ENCODE peak calls at places on chromosome 9, in four cellular contexts. H is transverse colon, L is breast epithelium, P is GM12878. S is an unnamed sample. For H3K9me3, the result is how much of the 10 kb centered on the place peaks cover.

GRCh38 chr9:114813717-114814418 is 8.0 kb upstream of the TNFSF15 start:
- DNase-seq in H (no peak), L (no peak), P (no peak), S (no peak)

GRCh38 chr9:35311891-35312639 is 150.3 kb downstream of the UNC13B start:
- DNase-seq in L (no peak), P (no peak), H (no peak), S (no peak)

GRCh38 chr9:93187047-93187446 is 3.1 kb downstream of the WNK2 start:
- DNase-seq in H (no peak), L (no peak), P (no peak), S (no peak)

GRCh38 chr9:133945977-133946753 is 46.0 kb downstream of the VAV2 start:
- DNase-seq in P (no peak), L (no peak), H (no peak), S (no peak)

GRCh38 chr9:3441197-3441816 is 84.5 kb downstream of the RFX3 start:
- DNase-seq in L (no peak), H (peak), P (peak), S (peak)

GRCh38 chr9:68798408-68798807 is 93.4 kb downstream of the PIP5K1B start:
- DNase-seq in L (no peak), P (no peak), H (no peak), S (no peak)

GRCh38 chr9:83649515-83649914 is 26.6 kb downstream of the IDNK start:
- DNase-seq in P (no peak), L (no peak), H (no peak), S (no peak)

GRCh38 chr9:113309204-113309813 is 6.1 kb upstream of the RNF183 start:
- DNase-seq in H (peak), P (no peak), L (no peak), S (no peak)

GRCh38 chr9:8779478-8779877 is 979.9 kb upstream of the DMAC1 start:
- DNase-seq in L (no peak), P (no peak), H (no peak), S (no peak)

GRCh38 chr9:37200572-37201005 is 80.2 kb downstream of the ZCCHC7 start:
- DNase-seq in L (no peak), P (no peak), H (no peak), S (no peak)

GRCh38 chr9:109281518-109281917 is 39.3 kb downstream of the EPB41L4B start:
- DNase-seq in L (no peak), H (no peak), P (no peak), S (no peak)

GRCh38 chr9:21709464-21710058 is 92.9 kb upstream of the MTAP start:
- DNase-seq in P (no peak), L (peak), H (peak), S (peak)

GRCh38 chr9:84953797-84954695 is 284.5 kb downstream of the NTRK2 start:
- DNase-seq in L (peak), H (peak), P (no peak), S (peak)

GRCh38 chr9:125890793-125891192 is 143.6 kb downstream of the PBX3 start:
- DNase-seq in P (no peak), H (no peak), L (no peak), S (no peak)

GRCh38 chr9:123617952-123618678 is 262.1 kb downstream of the CRB2 start:
- DNase-seq in L (no peak), H (no peak), P (no peak), S (no peak)

GRCh38 chr9:16787724-16788123 is 82.7 kb downstream of the BNC2 start:
- DNase-seq in H (no peak), P (no peak), L (no peak), S (no peak)

GRCh38 chr9:69931340-69931739 is 110.7 kb downstream of the CFAP95 start:
- DNase-seq in P (no peak), L (no peak), H (no peak), S (no peak)

GRCh38 chr9:96033896-96034295 is 158.4 kb downstream of the ERCC6L2 start:
- DNase-seq in P (no peak), H (no peak), L (no peak), S (no peak)

GRCh38 chr9:93205045-93205768 is 21.3 kb downstream of the WNK2 start:
- DNase-seq in P (no peak), H (no peak), L (no peak), S (no peak)

GRCh38 chr9:128902351-128903078 is 18.3 kb upstream of the PHYHD1 start:
- DNase-seq in H (peak), P (no peak), L (peak), S (peak)

GRCh38 chr9:79895232-79895631 is 323.5 kb downstream of the TLE4 start:
- DNase-seq in P (no peak), L (no peak), H (no peak), S (no peak)

GRCh38 chr9:6757988-6758417 is 230 bp downstream of the KDM4C start:
- DNase-seq in H (no peak), L (no peak), P (no peak), S (no peak)

GRCh38 chr9:93819905-93820304 is 135.2 kb downstream of the BARX1 start:
- DNase-seq in L (no peak), H (no peak), P (no peak), S (no peak)

GRCh38 chr9:123478160-123478559 is 122.2 kb downstream of the CRB2 start:
- DNase-seq in P (no peak), H (no peak), L (no peak), S (no peak)

GRCh38 chr9:101403886-101404285 is 5.2 kb downstream of the ZNF189 start:
- DNase-seq in P (no peak), L (no peak), H (no peak), S (no peak)
- H3K9me3 ChIP-seq in P (under half), L (under half), H (half or more), S (under half)

GRCh38 chr9:120755827-120756434 is 37.3 kb downstream of the FBXW2 start:
- DNase-seq in P (peak), L (peak), H (peak), S (peak)

GRCh38 chr9:120758544-120758943 is 34.7 kb downstream of the FBXW2 start:
- DNase-seq in P (no peak), H (no peak), L (no peak), S (no peak)

GRCh38 chr9:120759755-120760400 is 33.3 kb downstream of the FBXW2 start:
- DNase-seq in P (no peak), H (no peak), L (no peak), S (no peak)

GRCh38 chr9:120755044-120755443 is 38.2 kb downstream of the FBXW2 start:
- DNase-seq in H (no peak), P (no peak), L (no peak), S (no peak)

DNA sequence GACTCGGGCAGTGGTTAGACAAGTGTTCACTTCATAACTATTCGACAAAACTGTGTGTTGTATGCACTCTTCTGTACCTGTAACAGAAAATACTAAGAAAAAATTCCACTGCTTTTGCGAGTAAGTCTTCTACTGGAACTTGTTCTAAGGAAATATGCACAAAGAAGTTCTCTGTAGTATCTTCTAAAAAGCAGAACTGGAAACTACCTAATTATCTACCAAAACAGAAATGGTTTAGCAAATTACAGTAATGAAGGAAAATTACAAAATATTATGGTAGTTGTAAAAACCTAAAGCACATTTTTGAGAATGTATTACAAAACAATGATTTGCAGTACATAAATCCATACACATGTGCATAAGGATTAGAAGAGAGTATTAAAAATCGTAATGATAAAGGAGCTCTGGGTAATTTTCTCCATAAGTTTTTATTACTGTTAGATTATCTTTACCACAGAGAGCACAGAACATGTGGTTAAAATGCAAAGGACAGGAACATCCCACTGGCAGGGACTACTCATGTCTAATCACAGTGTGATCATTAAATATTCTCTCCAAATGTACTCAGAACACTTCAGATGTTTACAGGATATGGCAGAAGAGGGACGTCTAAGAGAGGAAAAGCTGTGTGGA is 35.8 kb downstream of the FBXW2 start:
- DNase-seq in H (no peak), P (no peak), L (no peak), S (no peak)
- H3K9me3 ChIP-seq in H (under half), P (under half), L (under half), S (under half)

GRCh38 chr9:89500008-89500407 is 2.1 kb upstream of the SEMA4D start:
- DNase-seq in P (no peak), H (no peak), L (no peak), S (no peak)
- H3K9me3 ChIP-seq in P (under half), H (under half), L (under half), S (under half)

GRCh38 chr9:18896531-18897179 is 136.4 kb downstream of the SAXO1 start:
- DNase-seq in L (no peak), P (peak), H (no peak), S (no peak)
- H3K9me3 ChIP-seq in L (under half), P (under half), H (under half), S (under half)

DNA sequence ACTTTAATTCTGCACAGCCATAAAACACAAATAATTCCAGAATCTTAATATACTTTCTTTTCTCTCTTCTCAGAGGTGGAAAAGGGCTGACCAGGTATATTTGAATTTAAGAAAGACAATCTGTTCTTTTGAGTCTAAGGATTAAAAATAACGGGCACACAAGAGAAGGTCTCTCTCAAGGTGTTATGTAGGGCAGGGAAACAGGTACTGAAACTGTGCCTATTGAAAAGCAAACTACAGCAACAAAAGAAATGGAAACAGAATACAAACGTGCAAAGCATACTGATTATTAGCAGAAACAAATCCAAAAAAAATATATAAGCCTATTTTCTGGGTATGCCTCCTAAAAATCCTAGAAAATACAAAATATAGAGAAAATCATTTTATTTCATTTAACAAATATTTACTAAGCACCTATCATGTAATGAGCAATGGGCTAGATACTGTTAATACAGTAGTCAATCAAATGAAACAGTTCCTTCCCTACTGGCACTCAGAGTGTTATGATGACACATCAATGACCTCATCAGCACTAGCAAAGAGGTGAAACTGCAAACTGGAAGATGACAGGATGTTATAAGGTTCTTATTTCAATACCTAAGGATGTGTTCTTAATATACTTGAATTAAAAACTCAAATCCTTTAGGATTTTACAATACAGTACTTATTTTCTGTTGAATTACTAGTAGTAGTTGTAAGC is 87.7 kb downstream of the AUH start:
- DNase-seq in P (no peak), H (no peak), L (no peak), S (no peak)
- H3K9me3 ChIP-seq in P (under half), H (under half), L (under half), S (under half)

DNA sequence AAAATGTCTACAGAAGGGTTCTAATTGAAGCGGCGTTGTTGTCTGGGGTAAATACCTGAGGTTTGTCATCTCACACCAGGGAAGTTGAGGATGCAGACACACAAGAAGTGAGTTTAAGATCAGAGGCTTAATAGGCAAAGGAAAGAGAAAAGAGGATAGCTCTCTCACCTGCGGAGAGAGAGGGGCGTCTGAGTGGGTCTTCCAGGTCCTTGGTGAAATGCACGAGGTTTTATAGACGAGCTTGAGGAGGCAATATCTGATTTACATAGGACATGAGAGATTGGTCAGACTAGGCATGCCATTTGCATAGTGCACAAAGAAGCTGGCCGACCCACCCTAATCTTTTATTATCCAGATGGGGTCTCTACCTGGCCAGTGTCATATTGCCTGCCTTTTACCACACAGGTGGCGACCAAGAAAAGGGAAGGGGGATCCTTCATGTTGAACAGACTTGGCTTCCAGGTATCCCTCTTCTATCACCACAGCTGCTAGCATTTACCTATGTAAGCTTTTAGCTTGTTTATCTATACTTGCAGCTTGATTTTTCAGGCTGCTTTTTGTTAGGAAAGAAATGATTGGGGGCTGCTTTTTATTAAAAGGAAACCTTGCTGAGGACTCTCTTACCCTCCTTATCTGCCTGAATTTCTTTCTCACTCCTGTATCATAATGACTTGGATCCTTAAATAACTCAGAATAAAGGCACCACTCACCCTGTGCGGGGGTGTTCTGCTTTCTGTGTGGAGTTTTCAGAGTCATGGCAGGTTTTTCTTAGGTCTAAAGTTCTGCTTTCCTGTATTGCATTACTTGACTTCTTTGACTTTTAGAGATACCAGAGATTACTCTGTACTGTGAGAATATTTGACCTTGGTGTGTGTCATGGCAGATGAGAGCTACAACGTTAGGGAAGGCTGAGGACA is 9.4 kb upstream of the GLT6D1 start:
- DNase-seq in L (no peak), P (no peak), H (no peak), S (no peak)
- H3K9me3 ChIP-seq in L (under half), P (under half), H (under half), S (under half)

GRCh38 chr9:135916998-135917397 is 9.7 kb upstream of the CAMSAP1 start:
- DNase-seq in H (no peak), L (no peak), P (no peak), S (no peak)
- H3K9me3 ChIP-seq in H (under half), L (half or more), P (under half), S (under half)

GRCh38 chr9:1271786-1272185 is 221.6 kb downstream of the DMRT2 start:
- DNase-seq in H (no peak), L (no peak), P (no peak), S (no peak)
- H3K9me3 ChIP-seq in H (under half), L (under half), P (under half), S (under half)